ENCODE peak calls at places on chromosome 13, in five cellular contexts. One of them, this sample, is unnamed.

GRCh38 chr13:24233351-24233901 is 72.9 kb downstream of the SPATA13 start:
- DNase-seq in left ventricle myocardium inferior: no peak
- DNase-seq in CD8-positive, alpha-beta T cell: no peak
- DNase-seq in adrenal gland: no peak
- DNase-seq in fibroblast of lung: peak; percentile 76
- DNase-seq in this sample: no peak

GRCh38 chr13:40993987-40994386 is 25.1 kb downstream of the ELF1 start:
- DNase-seq in adrenal gland: no peak
- DNase-seq in fibroblast of lung: no peak
- DNase-seq in left ventricle myocardium inferior: no peak
- DNase-seq in CD8-positive, alpha-beta T cell: no peak
- DNase-seq in this sample: no peak

GRCh38 chr13:23344923-23345322 is 88.6 kb downstream of the SACS start:
- DNase-seq in left ventricle myocardium inferior: no peak
- DNase-seq in adrenal gland: no peak
- DNase-seq in fibroblast of lung: no peak
- DNase-seq in CD8-positive, alpha-beta T cell: no peak
- DNase-seq in this sample: no peak

GRCh38 chr13:31887311-31887710 is 144.3 kb upstream of the FRY start:
- DNase-seq in adrenal gland: no peak
- DNase-seq in left ventricle myocardium inferior: no peak
- DNase-seq in CD8-positive, alpha-beta T cell: no peak
- DNase-seq in fibroblast of lung: peak; percentile 53
- DNase-seq in this sample: no peak

GRCh38 chr13:26785845-26786630 is 25.5 kb upstream of the GPR12 start:
- DNase-seq in fibroblast of lung: no peak
- DNase-seq in CD8-positive, alpha-beta T cell: peak; percentile 79
- DNase-seq in adrenal gland: no peak
- DNase-seq in left ventricle myocardium inferior: no peak
- DNase-seq in this sample: peak; percentile 58

GRCh38 chr13:24865158-24865557 is 101.2 kb downstream of the RNF17 start:
- DNase-seq in fibroblast of lung: no peak
- DNase-seq in left ventricle myocardium inferior: no peak
- DNase-seq in adrenal gland: no peak
- DNase-seq in CD8-positive, alpha-beta T cell: no peak
- DNase-seq in this sample: no peak

GRCh38 chr13:49521216-49521615 is 25.5 kb downstream of the PHF11 start:
- DNase-seq in left ventricle myocardium inferior: no peak
- DNase-seq in fibroblast of lung: no peak
- DNase-seq in adrenal gland: no peak
- DNase-seq in CD8-positive, alpha-beta T cell: no peak
- DNase-seq in this sample: no peak

GRCh38 chr13:47549219-47549752 is 451.8 kb downstream of the SUCLA2 start:
- DNase-seq in left ventricle myocardium inferior: no peak
- DNase-seq in adrenal gland: no peak
- DNase-seq in CD8-positive, alpha-beta T cell: no peak
- DNase-seq in fibroblast of lung: no peak
- DNase-seq in this sample: no peak

GRCh38 chr13:50123002-50123401 is 107.8 kb downstream of the KCNRG start:
- DNase-seq in adrenal gland: no peak
- DNase-seq in CD8-positive, alpha-beta T cell: no peak
- DNase-seq in left ventricle myocardium inferior: no peak
- DNase-seq in fibroblast of lung: no peak
- DNase-seq in this sample: no peak

GRCh38 chr13:35475131-35475959 is 1.1 kb downstream of the MAB21L1 start:
- DNase-seq in fibroblast of lung: peak; percentile 47
- DNase-seq in adrenal gland: peak; percentile 16
- DNase-seq in left ventricle myocardium inferior: no peak
- DNase-seq in CD8-positive, alpha-beta T cell: no peak
- DNase-seq in this sample: no peak

GRCh38 chr13:99086869-99087129 is 108.9 kb upstream of the DOCK9 start:
- DNase-seq in left ventricle myocardium inferior: peak; percentile 22
- DNase-seq in CD8-positive, alpha-beta T cell: peak; percentile 76
- DNase-seq in adrenal gland: peak; percentile 27
- DNase-seq in fibroblast of lung: peak; percentile 30
- DNase-seq in this sample: no peak

GRCh38 chr13:80707000-80707983 is 366.4 kb upstream of the SPRY2 start:
- DNase-seq in left ventricle myocardium inferior: no peak
- DNase-seq in adrenal gland: no peak
- DNase-seq in CD8-positive, alpha-beta T cell: no peak
- DNase-seq in fibroblast of lung: no peak
- DNase-seq in this sample: no peak

GRCh38 chr13:98447881-98448641 is 128.8 kb downstream of the STK24 start:
- DNase-seq in fibroblast of lung: no peak
- DNase-seq in adrenal gland: peak; percentile 52
- DNase-seq in left ventricle myocardium inferior: peak; percentile 58
- DNase-seq in CD8-positive, alpha-beta T cell: no peak
- DNase-seq in this sample: no peak

GRCh38 chr13:110480161-110480560 is 81.4 kb downstream of the RAB20 start:
- DNase-seq in left ventricle myocardium inferior: no peak
- DNase-seq in adrenal gland: no peak
- DNase-seq in CD8-positive, alpha-beta T cell: no peak
- DNase-seq in fibroblast of lung: no peak
- DNase-seq in this sample: no peak

GRCh38 chr13:110478405-110479214 is 82.9 kb downstream of the RAB20 start:
- DNase-seq in adrenal gland: no peak
- DNase-seq in left ventricle myocardium inferior: no peak
- DNase-seq in CD8-positive, alpha-beta T cell: no peak
- DNase-seq in fibroblast of lung: no peak
- DNase-seq in this sample: no peak

GRCh38 chr13:110477711-110478245 is 83.7 kb downstream of the RAB20 start:
- DNase-seq in left ventricle myocardium inferior: no peak
- DNase-seq in CD8-positive, alpha-beta T cell: no peak
- DNase-seq in adrenal gland: no peak
- DNase-seq in fibroblast of lung: no peak
- DNase-seq in this sample: no peak

GRCh38 chr13:110479648-110480047 is 81.9 kb downstream of the RAB20 start:
- DNase-seq in left ventricle myocardium inferior: peak; percentile 47
- DNase-seq in adrenal gland: no peak
- DNase-seq in fibroblast of lung: no peak
- DNase-seq in CD8-positive, alpha-beta T cell: no peak
- DNase-seq in this sample: no peak

GRCh38 chr13:110479215-110479545 is 82.3 kb downstream of the RAB20 start:
- DNase-seq in fibroblast of lung: no peak
- DNase-seq in adrenal gland: no peak
- DNase-seq in left ventricle myocardium inferior: no peak
- DNase-seq in CD8-positive, alpha-beta T cell: no peak
- DNase-seq in this sample: no peak
- H3K36me3 ChIP-seq in fibroblast of lung: peaks cover 11% of the 10 kb centered on the region
- H3K36me3 ChIP-seq in adrenal gland: peaks cover 20% of the 10 kb centered on the region
- H3K36me3 ChIP-seq in left ventricle myocardium inferior: peaks cover 82% of the 10 kb centered on the region
- H3K36me3 ChIP-seq in CD8-positive, alpha-beta T cell: no peaks in the 10 kb centered on the region
- H3K36me3 ChIP-seq in this sample: no peaks in the 10 kb centered on the region

GRCh38 chr13:112188298-112188610 is 121.3 kb downstream of the SOX1 start:
- DNase-seq in CD8-positive, alpha-beta T cell: no peak
- DNase-seq in left ventricle myocardium inferior: no peak
- DNase-seq in fibroblast of lung: no peak
- DNase-seq in adrenal gland: no peak
- DNase-seq in this sample: no peak
- H3K9me3 ChIP-seq in CD8-positive, alpha-beta T cell: no peaks in the 10 kb centered on the region
- H3K9me3 ChIP-seq in left ventricle myocardium inferior: peaks cover 24% of the 10 kb centered on the region
- H3K9me3 ChIP-seq in fibroblast of lung: no peaks in the 10 kb centered on the region
- H3K9me3 ChIP-seq in adrenal gland: no peaks in the 10 kb centered on the region
- H3K9me3 ChIP-seq in this sample: no peaks in the 10 kb centered on the region

GRCh38 chr13:39376088-39376487 is 226.9 kb downstream of the LHFPL6 start:
- DNase-seq in CD8-positive, alpha-beta T cell: no peak
- DNase-seq in fibroblast of lung: no peak
- DNase-seq in left ventricle myocardium inferior: no peak
- DNase-seq in adrenal gland: no peak
- DNase-seq in this sample: no peak
- H3K27ac ChIP-seq in CD8-positive, alpha-beta T cell: no peak overlapping the region
- H3K27ac ChIP-seq in fibroblast of lung: no peak overlapping the region
- H3K27ac ChIP-seq in left ventricle myocardium inferior: no peak overlapping the region
- H3K27ac ChIP-seq in adrenal gland: no peak overlapping the region
- H3K27ac ChIP-seq in this sample: no peak overlapping the region

GRCh38 chr13:110446570-110446880 is 115.0 kb downstream of the RAB20 start:
- DNase-seq in left ventricle myocardium inferior: no peak
- DNase-seq in CD8-positive, alpha-beta T cell: no peak
- DNase-seq in fibroblast of lung: no peak
- DNase-seq in adrenal gland: no peak
- DNase-seq in this sample: no peak

GRCh38 chr13:110443633-110444225 is 117.8 kb downstream of the RAB20 start:
- DNase-seq in adrenal gland: no peak
- DNase-seq in left ventricle myocardium inferior: no peak
- DNase-seq in CD8-positive, alpha-beta T cell: no peak
- DNase-seq in fibroblast of lung: no peak
- DNase-seq in this sample: no peak

GRCh38 chr13:110444226-110444653 is 117.3 kb downstream of the RAB20 start:
- DNase-seq in left ventricle myocardium inferior: peak; percentile 31
- DNase-seq in fibroblast of lung: peak; percentile 50
- DNase-seq in adrenal gland: peak; percentile 58
- DNase-seq in CD8-positive, alpha-beta T cell: no peak
- DNase-seq in this sample: no peak

GRCh38 chr13:110445722-110446569 is 115.6 kb downstream of the RAB20 start:
- DNase-seq in adrenal gland: no peak
- DNase-seq in CD8-positive, alpha-beta T cell: no peak
- DNase-seq in fibroblast of lung: no peak
- DNase-seq in left ventricle myocardium inferior: no peak
- DNase-seq in this sample: no peak

DNA sequence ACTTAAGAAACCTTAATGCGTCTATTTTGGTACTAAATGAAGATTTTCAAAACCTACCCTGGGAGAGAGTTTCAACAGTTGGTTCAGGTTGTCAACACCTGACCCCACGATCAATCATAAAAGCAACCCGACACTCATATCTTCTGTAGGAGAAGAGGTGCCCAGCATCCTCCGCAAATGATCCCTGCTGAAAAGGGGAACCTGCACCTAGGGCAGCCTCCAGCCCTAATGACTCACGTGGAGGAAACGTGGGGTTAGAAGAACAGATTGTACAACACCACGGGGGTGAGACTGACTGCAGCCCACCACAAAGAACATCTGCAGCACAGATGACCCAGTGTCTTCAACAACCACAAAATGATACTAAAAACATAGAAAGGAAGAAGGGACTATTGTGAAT is 116.3 kb downstream of the RAB20 start:
- DNase-seq in adrenal gland: no peak
- DNase-seq in fibroblast of lung: peak; percentile 63
- DNase-seq in CD8-positive, alpha-beta T cell: no peak
- DNase-seq in left ventricle myocardium inferior: no peak
- DNase-seq in this sample: no peak
- H3K36me3 ChIP-seq in adrenal gland: peaks cover 26% of the 10 kb centered on the region
- H3K36me3 ChIP-seq in fibroblast of lung: peaks cover 8% of the 10 kb centered on the region
- H3K36me3 ChIP-seq in CD8-positive, alpha-beta T cell: no peaks in the 10 kb centered on the region
- H3K36me3 ChIP-seq in left ventricle myocardium inferior: peaks cover 84% of the 10 kb centered on the region
- H3K36me3 ChIP-seq in this sample: no peaks in the 10 kb centered on the region

DNA sequence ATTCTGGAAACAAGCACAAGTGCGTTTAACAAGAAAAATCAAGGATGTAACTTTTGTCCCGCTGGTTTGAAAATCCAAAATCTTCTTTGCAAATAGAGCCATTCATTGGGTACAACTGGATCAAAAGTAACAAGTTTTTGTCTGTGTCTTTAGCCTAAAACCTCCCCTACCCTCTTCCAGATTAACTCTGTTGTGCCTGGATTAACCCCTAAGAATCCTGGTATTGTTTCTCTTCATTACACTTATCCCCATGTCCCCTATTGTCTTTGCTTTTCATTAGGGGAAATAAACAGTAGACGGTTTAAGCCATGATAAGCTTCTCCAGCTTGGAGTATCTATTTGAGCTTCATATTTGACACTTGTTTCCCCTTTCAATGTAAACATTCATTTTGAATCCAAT is 242.1 kb upstream of the ARGLU1 start:
- DNase-seq in fibroblast of lung: no peak
- DNase-seq in adrenal gland: no peak
- DNase-seq in left ventricle myocardium inferior: no peak
- DNase-seq in CD8-positive, alpha-beta T cell: no peak
- DNase-seq in this sample: no peak
- H3K9me3 ChIP-seq in fibroblast of lung: no peaks in the 10 kb centered on the region
- H3K9me3 ChIP-seq in adrenal gland: no peaks in the 10 kb centered on the region
- H3K9me3 ChIP-seq in left ventricle myocardium inferior: no peaks in the 10 kb centered on the region
- H3K9me3 ChIP-seq in CD8-positive, alpha-beta T cell: no peaks in the 10 kb centered on the region
- H3K9me3 ChIP-seq in this sample: no peaks in the 10 kb centered on the region

GRCh38 chr13:106475852-106476251 is 59.6 kb downstream of the EFNB2 start:
- DNase-seq in fibroblast of lung: peak; percentile 23
- DNase-seq in CD8-positive, alpha-beta T cell: no peak
- DNase-seq in left ventricle myocardium inferior: no peak
- DNase-seq in adrenal gland: no peak
- DNase-seq in this sample: no peak
- H3K27ac ChIP-seq in fibroblast of lung: no peak overlapping the region
- H3K27ac ChIP-seq in CD8-positive, alpha-beta T cell: no peak overlapping the region
- H3K27ac ChIP-seq in left ventricle myocardium inferior: no peak overlapping the region
- H3K27ac ChIP-seq in adrenal gland: no peak overlapping the region
- H3K27ac ChIP-seq in this sample: no peak overlapping the region

DNA sequence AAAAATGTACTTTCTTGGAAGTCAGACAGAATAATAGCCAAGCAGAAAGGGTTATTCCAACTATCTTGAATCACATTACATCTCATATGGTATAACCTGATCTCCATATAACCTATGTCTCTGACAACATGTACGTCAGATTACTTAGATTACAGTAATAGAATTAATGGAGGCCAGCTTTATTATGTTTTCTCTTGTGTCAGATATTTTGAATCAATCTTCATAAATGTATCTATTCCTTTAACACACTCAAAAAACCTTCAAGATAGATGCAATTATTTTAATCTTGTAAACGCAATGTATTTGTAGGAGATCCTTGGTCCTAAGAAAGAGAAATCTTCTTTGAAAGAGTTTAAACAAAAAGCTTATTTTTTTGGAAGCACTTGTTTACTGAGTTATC is 188.4 kb upstream of the KLF12 start:
- DNase-seq in CD8-positive, alpha-beta T cell: no peak
- DNase-seq in adrenal gland: no peak
- DNase-seq in fibroblast of lung: no peak
- DNase-seq in left ventricle myocardium inferior: no peak
- DNase-seq in this sample: no peak
- H3K36me3 ChIP-seq in CD8-positive, alpha-beta T cell: no peaks in the 10 kb centered on the region
- H3K36me3 ChIP-seq in adrenal gland: no peaks in the 10 kb centered on the region
- H3K36me3 ChIP-seq in fibroblast of lung: no peaks in the 10 kb centered on the region
- H3K36me3 ChIP-seq in left ventricle myocardium inferior: no peaks in the 10 kb centered on the region
- H3K36me3 ChIP-seq in this sample: no peaks in the 10 kb centered on the region

GRCh38 chr13:54185785-54186184 is 1157.2 kb downstream of the OLFM4 start:
- DNase-seq in left ventricle myocardium inferior: no peak
- DNase-seq in CD8-positive, alpha-beta T cell: no peak
- DNase-seq in adrenal gland: no peak
- DNase-seq in fibroblast of lung: no peak
- DNase-seq in this sample: no peak
- H3K9me3 ChIP-seq in left ventricle myocardium inferior: no peaks in the 10 kb centered on the region
- H3K9me3 ChIP-seq in CD8-positive, alpha-beta T cell: no peaks in the 10 kb centered on the region
- H3K9me3 ChIP-seq in adrenal gland: no peaks in the 10 kb centered on the region
- H3K9me3 ChIP-seq in fibroblast of lung: no peaks in the 10 kb centered on the region
- H3K9me3 ChIP-seq in this sample: peaks cover 4% of the 10 kb centered on the region